ENCODE peak calls at places on chromosomes 1 and 21, in six cellular contexts. L is HL-60, V is HCT116, C is transverse colon, Z is Panc1, W is stomach. B is an unnamed sample.

GRCh38 chr1:171081220-171081993 is 9.3 kb upstream of the FMO3 start:
- DNase-seq in C (no peak), W (no peak), Z (no peak), V (peak; percentile 15), L (no peak), B (no peak)

GRCh38 chr1:94805912-94806311 is 14.2 kb upstream of the SLC44A3 start:
- DNase-seq in C (peak; percentile 55), L (no peak), Z (peak; percentile 41), V (peak; percentile 44), W (peak; percentile 64), B (no peak)

GRCh38 chr1:30982937-30983336 is 74.4 kb upstream of the SDC3 start:
- DNase-seq in Z (no peak), V (no peak), L (peak; percentile 24), W (no peak), C (no peak), B (no peak)

GRCh38 chr1:203888807-203889251 is 27.4 kb downstream of the SNRPE start:
- DNase-seq in C (no peak), V (peak; percentile 36), Z (peak; percentile 56), W (no peak), L (no peak), B (no peak)

GRCh38 chr1:243471026-243471685 is 215.3 kb downstream of the SDCCAG8 start:
- DNase-seq in Z (no peak), W (no peak), C (no peak), L (no peak), V (no peak), B (no peak)

GRCh38 chr1:65344171-65344570 is 34.8 kb downstream of the DNAJC6 start:
- DNase-seq in C (no peak), W (no peak), L (no peak), Z (no peak), V (no peak), B (no peak)

GRCh38 chr1:200415693-200416593 is 6.1 kb upstream of the ZNF281 start:
- DNase-seq in L (no peak), V (peak; percentile 82), Z (peak; percentile 97), C (peak; percentile 40), W (peak; percentile 63), B (peak; percentile 69)

GRCh38 chr1:211831558-211832323 is 1.2 kb upstream of the LPGAT1 start:
- DNase-seq in W (no peak), C (no peak), V (no peak), Z (no peak), L (no peak), B (no peak)

GRCh38 chr1:87864676-87865075 is 536.0 kb downstream of the LMO4 start:
- DNase-seq in Z (no peak), W (no peak), L (no peak), V (no peak), C (no peak), B (no peak)

GRCh38 chr21:42299324-42300044 is 15.7 kb downstream of the TFF3 start:
- DNase-seq in V (no peak), C (no peak), W (no peak), Z (no peak), L (no peak), B (no peak)

GRCh38 chr1:154221815-154222081 is 993 bp downstream of the UBAP2L start:
- DNase-seq in Z (no peak), C (no peak), V (no peak), L (no peak), W (no peak), B (no peak)

GRCh38 chr1:114155756-114156155 is 2.1 kb upstream of the SYT6 start:
- DNase-seq in Z (no peak), L (no peak), C (no peak), W (no peak), V (no peak), B (no peak)

GRCh38 chr1:1298861-1299685 is 8.7 kb downstream of the ACAP3 start:
- DNase-seq in C (no peak), L (no peak), Z (no peak), V (no peak), W (no peak), B (no peak)

GRCh38 chr1:182709225-182709764 is 24.9 kb upstream of the RGS8 start:
- DNase-seq in W (no peak), V (no peak), C (no peak), L (no peak), Z (no peak), B (no peak)

GRCh38 chr1:185759061-185759460 is 24.9 kb downstream of the HMCN1 start:
- DNase-seq in W (no peak), L (no peak), Z (no peak), C (no peak), V (no peak), B (no peak)

GRCh38 chr1:236141447-236142357 is 637 bp upstream of the GPR137B start:
- DNase-seq in V (no peak), Z (no peak), C (peak; percentile 30), L (no peak), W (peak; percentile 51), B (no peak)

GRCh38 chr1:235074335-235075120 is 54.1 kb downstream of the TOMM20 start:
- DNase-seq in V (no peak), C (peak; percentile 36), L (no peak), W (peak; percentile 68), Z (no peak), B (peak; percentile 86)

GRCh38 chr1:235076504-235077162 is 52.0 kb downstream of the TOMM20 start:
- DNase-seq in L (no peak), W (no peak), V (no peak), Z (no peak), C (no peak), B (no peak)

GRCh38 chr1:235075955-235076308 is 52.7 kb downstream of the TOMM20 start:
- DNase-seq in W (no peak), C (no peak), L (no peak), Z (no peak), V (no peak), B (no peak)

GRCh38 chr1:235073968-235074334 is 54.7 kb downstream of the TOMM20 start:
- DNase-seq in W (peak; percentile 87), Z (no peak), C (peak; percentile 74), L (no peak), V (no peak), B (peak; percentile 91)

GRCh38 chr1:235075121-235075954 is 53.3 kb downstream of the TOMM20 start:
- DNase-seq in V (no peak), Z (no peak), W (peak; percentile 78), C (peak; percentile 58), L (no peak), B (peak; percentile 66)
- TF ChIP-seq POLR2AphosphoS5 in V (no peak), Z (peak; percentile 15), W (peak; percentile 57), C (no peak), L (no peak), B (peak; percentile 38)

GRCh38 chr1:232795497-232796068 is 9.6 kb upstream of the MAP10 start:
- DNase-seq in L (no peak), Z (no peak), C (no peak), V (no peak), W (no peak), B (no peak)

GRCh38 chr1:232793944-232794343 is 11.3 kb upstream of the MAP10 start:
- DNase-seq in W (no peak), V (peak; percentile 2), C (peak; percentile 32), L (peak; percentile 11), Z (peak; percentile 56), B (no peak)

GRCh38 chr1:232788235-232788872 is 16.9 kb upstream of the MAP10 start:
- DNase-seq in C (no peak), V (no peak), Z (no peak), L (no peak), W (no peak), B (no peak)

GRCh38 chr1:232789660-232790059 is 15.6 kb upstream of the MAP10 start:
- DNase-seq in L (no peak), W (no peak), C (no peak), Z (no peak), V (no peak), B (no peak)

GRCh38 chr1:232792949-232793348 is 12.3 kb upstream of the MAP10 start:
- DNase-seq in V (no peak), Z (no peak), C (no peak), W (no peak), L (no peak), B (no peak)
- TF ChIP-seq CTCF in V (no peak), Z (no peak), C (no peak), W (no peak), L (no peak), B (no peak)

GRCh38 chr1:108963052-108963686 is at the start of gene CLCC1:
- DNase-seq in W (peak; percentile 94), V (peak; percentile 80), L (peak; percentile 86), C (peak; percentile 97), Z (peak; percentile 32), B (peak; percentile 91)

GRCh38 chr1:108961198-108961597 is 2.1 kb downstream of the CLCC1 start:
- DNase-seq in Z (no peak), W (no peak), V (no peak), L (no peak), C (no peak), B (no peak)

GRCh38 chr1:108961752-108962486 is 1.4 kb downstream of the CLCC1 start:
- DNase-seq in Z (no peak), V (no peak), L (no peak), W (no peak), C (no peak), B (no peak)

GRCh38 chr1:108960719-108961118 is 2.6 kb downstream of the CLCC1 start:
- DNase-seq in W (no peak), Z (no peak), C (no peak), L (no peak), V (no peak), B (no peak)

DNA sequence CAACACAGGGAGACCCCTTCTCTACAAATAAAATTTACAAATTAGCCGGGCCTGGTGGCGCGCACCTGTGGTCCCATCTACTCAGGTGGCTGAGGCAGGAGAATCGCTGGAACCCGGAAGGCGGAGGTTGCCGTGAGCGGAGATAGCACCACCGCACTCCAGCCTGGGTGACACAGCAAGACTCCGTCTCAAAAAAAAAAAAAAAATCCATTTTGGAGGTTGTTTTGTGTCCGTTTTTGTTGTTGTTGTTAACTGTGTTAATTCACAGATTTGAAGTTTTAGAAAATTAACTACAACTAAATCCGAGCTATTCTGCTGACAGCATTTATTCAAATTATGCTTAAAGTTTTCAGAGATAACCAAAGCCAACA is 618 bp downstream of the CLCC1 start:
- DNase-seq in C (peak; percentile 68), L (no peak), Z (no peak), W (peak; percentile 65), V (no peak), B (peak; percentile 43)
- H3K27ac ChIP-seq in C (peak overlapping the region; percentile 97), L (peak overlapping the region; percentile 83), Z (peak overlapping the region; percentile 65), W (peak overlapping the region; percentile 100), V (peak overlapping the region; percentile 95), B (peak overlapping the region; percentile 99)

DNA sequence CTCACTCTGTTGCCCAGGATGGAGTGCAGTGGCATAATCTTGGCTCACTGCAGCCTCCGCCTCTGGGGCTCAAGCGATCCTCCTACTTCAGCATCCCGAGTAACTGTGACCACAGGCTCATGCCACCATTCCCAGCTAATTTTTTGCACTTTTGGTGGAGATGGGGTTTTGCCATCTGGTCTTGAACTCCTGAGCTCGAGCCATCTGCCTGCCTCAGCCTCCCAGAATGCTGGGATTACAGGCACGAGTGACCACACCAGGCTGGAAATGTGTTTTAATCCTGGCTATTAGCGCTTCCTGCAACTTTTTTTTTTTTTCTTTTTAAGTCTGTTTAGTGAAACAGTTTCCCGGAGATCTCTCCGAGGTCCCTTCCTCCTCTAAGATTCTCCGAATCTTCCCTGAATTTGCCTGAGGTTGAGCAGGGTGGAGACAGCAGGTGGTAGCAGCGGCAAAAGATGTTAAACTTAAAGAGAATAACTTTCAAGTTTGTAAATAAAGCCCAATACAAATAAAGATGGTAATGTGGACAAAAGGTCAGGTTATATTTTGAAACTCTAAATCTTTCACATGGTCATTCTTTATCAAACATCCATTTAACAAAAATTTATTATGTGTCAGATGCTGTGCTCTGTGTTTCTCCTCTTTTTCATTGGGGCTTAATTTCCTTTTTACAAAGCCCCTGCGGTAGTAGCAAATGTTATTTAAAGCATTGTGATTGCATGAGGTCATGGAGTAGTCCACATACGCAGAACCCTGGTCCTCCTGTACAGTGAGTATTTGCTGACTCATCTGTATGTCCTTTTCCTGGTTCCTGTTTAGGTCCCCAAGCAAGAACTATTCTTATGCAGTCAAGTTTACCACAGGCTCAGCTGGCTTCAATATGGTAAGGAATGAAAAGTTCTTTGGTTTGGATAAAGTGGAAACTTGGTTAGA is 119.1 kb downstream of the ITSN1 start:
- DNase-seq in W (no peak), C (no peak), V (peak; percentile 66), Z (peak; percentile 64), L (peak; percentile 21), B (no peak)
- TF ChIP-seq POLR2AphosphoS5 in W (peak; percentile 46), C (no peak), V (no peak), Z (no peak), L (no peak), B (peak; percentile 61)